ENCODE peak calls at places on chromosomes 5 and 9, in eight cellular contexts. B is PC-9, G is transverse colon, K is hepatocyte, I is heart left ventricle, W is lung, H is neural progenitor cell, T is tibial nerve. O is an unnamed sample. For H3K4me1, the result is how much of the 10 kb centered on the place peaks cover.

GRCh38 chr5:6765612-6766525 is 52.6 kb downstream of the TENT4A start:
- DNase-seq in I (peak), B (peak), K (peak), H (peak), W (peak), G (peak), T (peak), O (no peak)

GRCh38 chr5:134026521-134027202 is 21.9 kb upstream of the VDAC1 start:
- DNase-seq in G (peak), B (peak), K (peak), W (no peak), T (no peak), H (peak), I (no peak), O (no peak)

GRCh38 chr9:99169982-99170761 is 51.6 kb downstream of the ALG2 start:
- DNase-seq in I (no peak), G (no peak), W (no peak), H (peak), K (no peak), T (no peak), B (no peak), O (peak)

GRCh38 chr5:67824852-67825251 is 390.7 kb upstream of the PIK3R1 start:
- DNase-seq in I (no peak), K (no peak), T (no peak), B (no peak), G (no peak), W (no peak), H (no peak), O (no peak)

GRCh38 chr5:76086060-76086459 is 2.9 kb downstream of the SV2C start:
- DNase-seq in W (no peak), G (no peak), H (no peak), I (no peak), B (no peak), T (no peak), K (no peak), O (no peak)

GRCh38 chr5:35248843-35249780 is 18.8 kb upstream of the PRLR start:
- DNase-seq in K (no peak), I (no peak), G (no peak), H (no peak), B (no peak), T (no peak), W (no peak), O (peak)

GRCh38 chr9:121281614-121282291 is 13.8 kb downstream of the GSN start:
- DNase-seq in T (peak), B (peak), H (no peak), G (peak), K (peak), I (peak), W (peak), O (no peak)

GRCh38 chr9:107681988-107682387 is 192.4 kb upstream of the KLF4 start:
- DNase-seq in T (no peak), I (no peak), K (no peak), B (no peak), G (no peak), W (no peak), H (peak), O (no peak)

GRCh38 chr9:110214956-110215355 is 7.0 kb upstream of the C9orf152 start:
- DNase-seq in T (no peak), K (no peak), I (no peak), G (no peak), W (no peak), H (no peak), B (no peak), O (no peak)

GRCh38 chr9:92773810-92774209 is 9.2 kb upstream of the BICD2 start:
- DNase-seq in K (no peak), I (no peak), T (no peak), G (no peak), B (no peak), W (no peak), H (no peak), O (no peak)

GRCh38 chr5:55904152-55904551 is 53.0 kb downstream of the IL31RA start:
- DNase-seq in W (no peak), K (no peak), B (no peak), I (no peak), H (no peak), T (no peak), G (no peak), O (no peak)

GRCh38 chr9:121773954-121774714 is 122.7 kb downstream of the DAB2IP start:
- DNase-seq in H (no peak), G (no peak), T (no peak), K (no peak), I (peak), B (no peak), W (no peak), O (no peak)

GRCh38 chr9:112925058-112925641 is 34.5 kb upstream of the SLC46A2 start:
- DNase-seq in K (peak), B (peak), W (no peak), T (no peak), G (no peak), I (no peak), H (peak), O (no peak)

GRCh38 chr9:6199596-6199995 is 16.0 kb upstream of the IL33 start:
- DNase-seq in G (no peak), W (no peak), H (no peak), K (no peak), I (no peak), T (no peak), B (no peak), O (no peak)

GRCh38 chr9:79257671-79258410 is 313.9 kb upstream of the TLE4 start:
- DNase-seq in W (no peak), K (no peak), H (peak), B (no peak), T (no peak), G (no peak), I (no peak), O (peak)

GRCh38 chr5:174425271-174425963 is 299.0 kb upstream of the MSX2 start:
- DNase-seq in B (no peak), T (no peak), I (no peak), K (peak), W (no peak), G (no peak), H (no peak), O (peak)

GRCh38 chr5:10607023-10607665 is 43.3 kb downstream of the ANKRD33B start:
- DNase-seq in I (no peak), K (no peak), H (peak), T (no peak), G (peak), B (no peak), W (no peak), O (no peak)

GRCh38 chr5:35443803-35444595 is 173.7 kb upstream of the SPEF2 start:
- DNase-seq in K (no peak), I (no peak), H (no peak), B (no peak), G (peak), W (no peak), T (no peak), O (no peak)

GRCh38 chr5:1437452-1437851 is 7.8 kb downstream of the SLC6A3 start:
- DNase-seq in T (no peak), B (peak), G (peak), K (peak), H (no peak), W (no peak), I (no peak), O (no peak)

GRCh38 chr5:150846651-150847333 is 471 bp downstream of the IRGM start:
- DNase-seq in G (peak), W (peak), H (peak), T (peak), I (no peak), K (peak), B (peak), O (no peak)

GRCh38 chr9:19799784-19800183 is 10.9 kb upstream of the SLC24A2 start:
- DNase-seq in G (no peak), W (no peak), B (no peak), H (peak), T (no peak), K (no peak), I (no peak), O (no peak)

GRCh38 chr5:148145916-148146315 is 22.4 kb upstream of the SPINK14 start:
- DNase-seq in G (peak), I (no peak), W (peak), H (no peak), T (no peak), B (peak), K (peak), O (no peak)

GRCh38 chr9:131874916-131875670 is 135.2 kb upstream of the RAPGEF1 start:
- DNase-seq in B (no peak), G (no peak), I (no peak), H (no peak), K (no peak), W (no peak), T (no peak), O (no peak)

GRCh38 chr9:110357510-110357909 is 19.8 kb upstream of the TXNDC8 start:
- DNase-seq in G (no peak), W (no peak), T (no peak), B (peak), I (no peak), K (no peak), H (no peak), O (no peak)

GRCh38 chr9:97934321-97935115 is 3.5 kb downstream of the HEMGN start:
- DNase-seq in W (no peak), I (no peak), G (no peak), T (no peak), K (no peak), B (no peak), H (peak), O (no peak)

GRCh38 chr5:16461782-16462181 is 3.8 kb downstream of the ZNF622 start:
- DNase-seq in K (no peak), I (no peak), H (no peak), B (no peak), G (no peak), W (no peak), T (no peak), O (no peak)

GRCh38 chr9:131043097-131043496 is 34.1 kb downstream of the LAMC3 start:
- DNase-seq in G (no peak), B (no peak), H (no peak), T (no peak), I (peak), K (peak), W (no peak), O (no peak)

GRCh38 chr9:137606734-137607138 is 1.2 kb downstream of the ARRDC1 start:
- DNase-seq in K (no peak), I (peak), T (no peak), H (no peak), G (no peak), B (peak), W (no peak), O (no peak)

GRCh38 chr9:127489471-127490115 is 38.3 kb downstream of the LRSAM1 start:
- DNase-seq in B (no peak), T (no peak), G (no peak), H (peak), K (no peak), I (no peak), W (no peak), O (no peak)

GRCh38 chr9:113479150-113479761 is 15.7 kb downstream of the RGS3 start:
- DNase-seq in K (peak), I (no peak), G (peak), B (no peak), T (no peak), H (peak), W (no peak), O (no peak)

GRCh38 chr5:176824604-176825003 is 14.2 kb downstream of the UNC5A start:
- DNase-seq in K (no peak), H (no peak), I (no peak), B (no peak), G (no peak), W (no peak), T (no peak), O (no peak)

GRCh38 chr5:151601376-151601775 is 10.2 kb upstream of the FAT2 start:
- DNase-seq in T (no peak), B (no peak), W (no peak), H (no peak), K (no peak), I (no peak), G (no peak), O (no peak)

GRCh38 chr5:113390224-113390623 is 44.6 kb downstream of the TSSK1B start:
- DNase-seq in H (no peak), T (no peak), W (no peak), K (no peak), G (no peak), B (no peak), I (no peak), O (no peak)

DNA sequence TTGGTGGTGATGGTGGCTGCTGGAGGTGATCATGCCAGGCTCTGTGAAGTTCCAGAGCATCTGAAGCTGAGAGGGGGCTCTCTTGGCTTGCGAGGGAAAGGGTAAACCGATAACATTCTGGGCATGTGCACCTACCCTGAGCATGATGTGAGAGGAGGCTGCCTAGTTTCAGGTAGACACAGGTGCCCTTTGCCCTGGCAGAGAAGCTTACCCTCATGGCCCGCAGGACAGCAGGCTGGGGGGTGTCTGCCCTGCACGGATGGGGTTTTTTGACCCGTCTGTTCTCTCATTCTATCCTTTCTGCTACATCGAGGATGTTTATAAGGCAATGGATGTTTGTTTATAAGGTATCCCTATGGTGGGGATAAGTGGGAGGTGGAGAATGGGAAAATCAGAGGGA is 132.9 kb downstream of the WDR41 start:
- DNase-seq in G (no peak), B (no peak), T (no peak), W (no peak), H (no peak), K (no peak), I (no peak), O (no peak)
- H3K4me1 ChIP-seq in G (under half), B (under half), T (under half), W (under half), H (under half), K (under half), I (under half), O (under half)

GRCh38 chr5:142293486-142293885 is 31.3 kb downstream of the SPRY4 start:
- DNase-seq in H (no peak), I (no peak), G (no peak), K (no peak), B (no peak), T (no peak), W (no peak), O (no peak)
- TF ChIP-seq CTCF in H (no peak), I (no peak), G (no peak), K (no peak), B (no peak), T (no peak), W (no peak), O (no peak)

DNA sequence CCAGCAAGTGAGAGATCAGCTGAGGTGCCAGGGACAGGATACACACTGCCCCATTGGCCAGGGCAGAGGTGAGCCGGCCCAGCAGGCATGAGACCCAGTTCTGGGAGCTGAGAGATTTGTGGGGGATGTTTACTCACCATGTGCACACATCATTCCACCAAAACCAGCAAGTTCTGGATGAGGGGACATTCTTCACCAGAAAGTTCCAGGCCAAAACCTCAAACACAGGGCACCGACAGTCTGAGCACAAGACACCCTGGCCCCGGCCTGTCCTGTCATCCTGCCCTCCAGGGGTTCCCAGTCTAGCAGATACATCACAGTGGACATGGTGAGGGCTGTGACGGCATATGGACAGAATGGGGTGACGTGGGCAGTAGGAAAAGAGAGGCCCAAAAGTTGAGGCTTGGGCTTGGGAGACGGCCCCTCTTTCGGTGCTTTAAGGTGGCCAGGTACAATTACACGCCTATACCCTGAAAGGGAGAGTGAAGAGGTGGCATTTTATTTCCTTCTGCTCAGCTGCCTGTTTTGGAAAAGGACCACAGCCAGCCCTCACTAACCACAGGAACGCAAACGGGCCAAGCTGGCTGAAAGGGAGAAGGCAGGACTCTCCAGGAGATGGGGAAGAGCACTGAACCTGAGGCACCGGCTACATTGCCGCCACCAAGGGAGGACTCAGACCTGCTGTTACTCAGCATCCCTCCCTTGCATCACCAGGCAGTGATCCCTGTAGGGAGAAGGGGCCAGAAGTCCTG is 64.0 kb downstream of the SHB start:
- DNase-seq in I (no peak), B (no peak), G (no peak), H (no peak), K (no peak), W (no peak), T (no peak), O (no peak)
- H3K4me1 ChIP-seq in I (under half), B (under half), G (under half), H (under half), K (under half), W (under half), T (under half), O (under half)

GRCh38 chr5:42605490-42605889 is 151.1 kb upstream of the CCDC152 start:
- DNase-seq in G (no peak), T (no peak), W (no peak), I (no peak), B (no peak), H (no peak), K (no peak), O (no peak)
- TF ChIP-seq CTCF in G (no peak), T (no peak), W (no peak), I (no peak), B (no peak), H (no peak), K (no peak), O (no peak)

GRCh38 chr9:35142037-35142436 is 19.8 kb upstream of the UNC13B start:
- DNase-seq in B (no peak), K (no peak), W (no peak), T (no peak), H (no peak), G (no peak), I (no peak), O (no peak)
- H3K4me1 ChIP-seq in B (under half), K (under half), W (under half), T (under half), H (under half), G (under half), I (under half), O (under half)

DNA sequence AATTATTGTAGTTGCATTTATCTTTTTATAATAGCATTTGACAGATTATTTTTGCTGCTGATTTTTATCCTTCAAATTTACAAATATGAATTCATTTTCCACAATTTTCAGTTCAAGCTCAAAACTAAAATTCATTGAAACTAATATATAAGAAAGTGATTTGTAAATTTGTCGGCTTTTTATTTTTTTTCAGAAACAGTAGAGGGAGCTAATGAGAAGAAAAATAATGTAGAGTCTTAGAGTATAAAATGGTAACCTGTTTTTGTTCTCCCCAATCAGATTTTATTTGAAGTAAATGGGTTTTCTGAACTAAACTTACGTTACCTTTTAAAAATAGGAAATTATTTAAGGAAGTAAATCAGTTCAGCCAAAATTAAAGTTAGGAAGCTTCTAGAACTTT is 19.2 kb downstream of the PRRC1 start:
- DNase-seq in I (no peak), B (no peak), G (no peak), K (no peak), H (no peak), W (no peak), T (no peak), O (no peak)
- TF ChIP-seq CTCF in I (peak), B (peak), G (peak), K (peak), H (peak), W (no peak), T (no peak), O (peak)

GRCh38 chr5:77241444-77241843 is 31.0 kb downstream of the PDE8B start:
- DNase-seq in B (no peak), K (no peak), G (no peak), I (no peak), W (no peak), T (no peak), H (no peak), O (no peak)

GRCh38 chr5:77235881-77236560 is 25.5 kb downstream of the PDE8B start:
- DNase-seq in W (no peak), B (no peak), H (no peak), K (no peak), G (no peak), I (no peak), T (no peak), O (peak)

DNA sequence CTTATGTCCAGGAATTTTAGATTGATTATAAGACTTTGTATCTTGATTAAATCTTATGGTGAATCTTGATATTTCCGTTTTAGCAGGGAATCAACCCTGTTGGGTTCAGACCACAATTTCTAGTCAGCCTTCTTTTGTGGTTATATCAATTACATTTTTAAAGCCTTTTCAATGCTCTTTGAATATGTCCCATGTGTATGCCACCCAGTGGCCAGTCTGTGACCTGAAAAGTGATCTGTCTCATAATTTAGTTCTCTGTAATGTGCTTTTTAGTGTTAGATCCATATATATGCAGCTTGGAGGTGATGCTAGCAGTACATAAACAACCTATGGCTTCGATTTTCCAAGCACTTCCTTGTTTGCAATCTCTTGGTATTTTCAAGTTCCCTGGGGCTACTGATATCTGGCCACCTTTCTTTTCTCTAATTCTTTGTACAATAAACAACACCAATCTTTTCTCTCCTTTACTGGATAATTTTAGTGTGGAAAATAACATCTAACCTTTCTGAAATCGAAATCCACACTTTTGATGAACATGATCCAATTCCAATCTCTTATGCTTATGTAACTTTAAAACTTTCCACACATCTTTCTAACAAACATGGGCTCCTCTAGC is 28.8 kb downstream of the PDE8B start:
- DNase-seq in H (no peak), I (no peak), T (no peak), W (no peak), G (no peak), B (peak), K (no peak), O (no peak)
- H3K4me1 ChIP-seq in H (under half), I (under half), T (under half), W (under half), G (under half), B (under half), K (under half), O (under half)

GRCh38 chr5:135750506-135750905 is 84.0 kb upstream of the SLC25A48 start:
- DNase-seq in B (no peak), G (no peak), H (peak), I (no peak), K (no peak), T (no peak), W (no peak), O (peak)
- TF ChIP-seq CTCF in B (no peak), G (no peak), H (peak), I (no peak), K (no peak), T (no peak), W (no peak), O (no peak)

DNA sequence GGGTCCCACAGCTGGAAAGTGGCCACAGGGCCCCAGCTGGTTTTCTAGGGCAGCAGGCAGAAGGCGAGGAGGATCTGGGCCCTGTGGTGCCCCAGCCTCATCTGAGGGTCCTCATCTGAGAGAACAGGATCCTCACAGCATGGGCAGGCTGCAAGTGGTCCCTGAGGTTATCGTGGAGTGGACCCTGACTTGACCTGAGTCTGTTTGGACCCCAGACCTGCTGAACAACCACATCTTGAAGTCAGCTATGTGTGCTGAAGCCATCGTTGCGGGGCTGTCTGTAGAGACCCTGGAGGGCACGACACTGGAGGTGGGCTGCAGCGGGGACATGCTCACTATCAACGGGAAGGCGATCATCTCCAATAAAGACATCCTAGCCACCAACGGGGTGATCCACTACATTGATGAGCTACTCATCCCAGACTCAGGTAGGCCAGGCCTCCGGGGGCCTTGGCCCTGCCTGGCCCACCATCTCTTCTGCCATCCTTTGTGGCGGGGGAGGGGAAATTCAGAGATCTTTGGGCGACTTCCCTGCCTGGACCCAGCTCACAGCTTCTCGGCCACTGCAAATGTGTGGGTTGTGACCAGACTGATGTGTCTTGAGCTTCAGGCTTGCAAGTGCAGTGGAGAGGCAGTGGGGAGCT is 24.0 kb downstream of the TGFBI start:
- DNase-seq in I (no peak), B (no peak), H (no peak), G (no peak), K (no peak), W (no peak), T (no peak), O (no peak)
- H3K4me1 ChIP-seq in I (under half), B (under half), H (under half), G (under half), K (under half), W (under half), T (under half), O (under half)